ENCODE peak calls at places on chromosomes 11 and 22, in five cellular contexts. A is kidney, W is dorsolateral prefrontal cortex, X is esophagus muscularis mucosa, R is fibroblast of lung. J is an unnamed sample.

GRCh38 chr11:66268953-66269906 is 791 bp downstream of the RAB1B start:
- DNase-seq in A (peak; percentile 83), W (no peak), X (no peak), R (peak; percentile 25), J (peak; percentile 31)

GRCh38 chr11:100556781-100557180 is 130.3 kb upstream of the ARHGAP42 start:
- DNase-seq in A (no peak), W (no peak), X (no peak), R (no peak), J (no peak)

GRCh38 chr11:36431429-36432092 is 78.5 kb downstream of the TRAF6 start:
- DNase-seq in A (no peak), W (no peak), X (no peak), R (peak; percentile 95), J (peak; percentile 96)

GRCh38 chr11:33976351-33977199 is 75.0 kb upstream of the CAPRIN1 start:
- DNase-seq in A (no peak), W (no peak), X (no peak), R (peak; percentile 47), J (no peak)

GRCh38 chr22:26342719-26343449 is 86.2 kb upstream of the ASPHD2 start:
- DNase-seq in A (no peak), W (no peak), X (no peak), R (no peak), J (no peak)

GRCh38 chr22:31556627-31557203 is 60.4 kb downstream of the SFI1 start:
- DNase-seq in A (no peak), W (no peak), X (no peak), R (peak; percentile 57), J (no peak)

GRCh38 chr22:48785792-48786678 is 1041.6 kb downstream of the BRD1 start:
- DNase-seq in A (no peak), W (peak; percentile 37), X (peak; percentile 90), R (no peak), J (no peak)

GRCh38 chr11:35354644-35355043 is 64.7 kb downstream of the SLC1A2 start:
- DNase-seq in A (no peak), W (no peak), X (no peak), R (no peak), J (no peak)

GRCh38 chr11:299951-300735 is 817 bp upstream of the IFITM5 start:
- DNase-seq in A (peak; percentile 81), W (no peak), X (no peak), R (no peak), J (peak; percentile 40)

GRCh38 chr11:76706667-76707066 is 36.1 kb upstream of the LRRC32 start:
- DNase-seq in A (peak; percentile 28), W (no peak), X (no peak), R (no peak), J (no peak)

GRCh38 chr11:61361237-61361636 is 445 bp downstream of the CYB561A3 start:
- DNase-seq in A (no peak), W (no peak), X (no peak), R (no peak), J (no peak)

GRCh38 chr11:26230021-26230420 is 101.9 kb upstream of the ANO3 start:
- DNase-seq in A (no peak), W (no peak), X (no peak), R (peak; percentile 50), J (no peak)

GRCh38 chr11:64381350-64381749 is 22.4 kb downstream of the RPS6KA4 start:
- DNase-seq in A (no peak), W (no peak), X (no peak), R (no peak), J (no peak)

GRCh38 chr11:103622296-103622695 is 414.1 kb upstream of the DDI1 start:
- DNase-seq in A (no peak), W (no peak), X (no peak), R (no peak), J (no peak)

GRCh38 chr11:36065436-36065835 is 121.6 kb downstream of the LDLRAD3 start:
- DNase-seq in A (no peak), W (no peak), X (no peak), R (no peak), J (no peak)

GRCh38 chr11:61477126-61477525 is 31.4 kb upstream of the LRRC10B start:
- DNase-seq in A (no peak), W (no peak), X (no peak), R (no peak), J (no peak)

GRCh38 chr22:33389927-33390326 is 331.7 kb upstream of the SYN3 start:
- DNase-seq in A (no peak), W (no peak), X (no peak), R (peak; percentile 20), J (no peak)

GRCh38 chr22:22921575-22921974 is 34.0 kb downstream of the IGLL5 start:
- DNase-seq in A (no peak), W (no peak), X (no peak), R (no peak), J (no peak)

GRCh38 chr11:117870176-117870952 is 6.1 kb downstream of the FXYD6 start:
- DNase-seq in A (no peak), W (peak; percentile 65), X (no peak), R (no peak), J (no peak)

GRCh38 chr11:117771197-117771596 is 25.8 kb downstream of the DSCAML1 start:
- DNase-seq in A (no peak), W (peak; percentile 74), X (no peak), R (no peak), J (no peak)

GRCh38 chr11:119169272-119169719 is 771 bp downstream of the NLRX1 start:
- DNase-seq in A (no peak), W (no peak), X (no peak), R (peak; percentile 10), J (peak; percentile 32)

GRCh38 chr11:132504501-132505041 is 1027.7 kb downstream of the OPCML start:
- DNase-seq in A (no peak), W (no peak), X (no peak), R (no peak), J (no peak)
- H3K4me3 ChIP-seq in A (no peak overlapping the region), W (no peak overlapping the region), X (no peak overlapping the region), R (no peak overlapping the region), J (no peak overlapping the region)

DNA sequence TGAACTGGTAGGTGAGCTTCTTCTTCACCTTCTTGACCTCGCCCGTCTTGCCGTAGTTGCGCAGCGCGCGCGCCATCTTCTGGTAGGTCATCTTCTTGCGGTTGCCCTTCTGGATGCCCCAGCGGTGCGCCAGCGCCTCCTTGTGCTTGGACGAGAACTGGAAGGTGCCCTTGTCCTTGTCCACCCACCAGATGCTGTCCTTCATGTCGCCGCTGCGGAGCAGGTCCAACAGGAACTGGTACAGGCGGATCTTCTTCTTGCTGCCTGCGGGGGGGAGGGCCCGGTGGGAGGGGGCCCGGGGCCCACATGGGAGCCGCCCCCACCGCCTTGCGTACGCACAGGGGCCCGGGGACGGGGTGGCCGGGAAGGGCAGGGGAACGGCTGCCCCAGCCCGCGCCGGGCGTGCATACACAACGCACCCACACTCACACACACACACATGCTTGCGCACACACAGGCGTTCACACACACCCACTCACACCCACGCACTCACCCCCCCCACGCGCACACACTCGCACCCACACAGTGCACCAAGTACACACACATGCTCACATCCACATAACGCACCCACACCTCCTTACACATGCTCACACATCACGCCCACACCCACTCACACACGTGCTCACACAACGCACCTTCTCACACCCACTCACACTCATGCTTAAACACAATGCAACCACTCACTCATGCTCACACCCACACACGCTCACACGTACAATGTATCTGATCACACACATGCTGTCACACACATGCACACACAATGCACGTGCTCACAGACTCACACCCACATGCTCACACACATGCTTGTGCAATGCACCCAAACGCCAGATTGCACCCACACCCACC is 3.0 kb upstream of the MYBPC3 start:
- DNase-seq in A (peak; percentile 95), W (peak; percentile 91), X (peak; percentile 96), R (peak; percentile 91), J (peak; percentile 91)
- H3K4me3 ChIP-seq in A (peak overlapping the region; percentile 61), W (peak overlapping the region; percentile 70), X (peak overlapping the region; percentile 59), R (peak overlapping the region; percentile 40), J (peak overlapping the region; percentile 22)

DNA sequence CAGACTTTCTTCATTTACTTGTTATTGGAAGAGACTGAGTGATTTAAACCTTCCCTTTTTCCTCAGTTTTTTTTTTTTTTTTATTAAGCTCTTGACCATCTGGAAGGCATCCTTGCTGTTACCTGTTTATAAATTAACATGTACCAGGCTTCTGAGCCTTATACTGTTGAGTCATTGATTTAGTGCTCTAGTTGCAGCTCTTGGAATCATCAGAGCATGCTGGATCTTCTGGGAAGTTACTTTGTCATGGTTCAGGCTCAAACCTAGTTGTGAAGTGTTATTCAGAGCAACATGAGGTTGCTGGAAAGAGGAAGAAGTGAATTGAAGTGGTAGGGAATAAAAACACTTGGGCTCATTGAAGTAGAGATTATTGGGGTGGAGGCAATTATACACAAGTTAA is 6.3 kb downstream of the ZDHHC5 start:
- DNase-seq in A (no peak), W (no peak), X (no peak), R (no peak), J (no peak)
- H3K4me3 ChIP-seq in A (no peak overlapping the region), W (no peak overlapping the region), X (no peak overlapping the region), R (no peak overlapping the region), J (no peak overlapping the region)

GRCh38 chr22:27797793-27798525 is 3.6 kb downstream of the MN1 start:
- DNase-seq in A (peak; percentile 72), W (no peak), X (no peak), R (no peak), J (no peak)

GRCh38 chr22:27795053-27795452 is 6.5 kb downstream of the MN1 start:
- DNase-seq in A (peak; percentile 6), W (peak; percentile 52), X (no peak), R (no peak), J (no peak)

GRCh38 chr22:27796829-27797792 is 4.4 kb downstream of the MN1 start:
- DNase-seq in A (peak; percentile 72), W (no peak), X (no peak), R (no peak), J (no peak)

GRCh38 chr22:27794244-27794643 is 7.3 kb downstream of the MN1 start:
- DNase-seq in A (peak; percentile 13), W (no peak), X (no peak), R (no peak), J (no peak)

GRCh38 chr22:27796118-27796517 is 5.4 kb downstream of the MN1 start:
- DNase-seq in A (peak; percentile 10), W (no peak), X (no peak), R (no peak), J (no peak)
- H3K4me3 ChIP-seq in A (no peak overlapping the region), W (peak overlapping the region; percentile 52), X (peak overlapping the region; percentile 88), R (peak overlapping the region; percentile 50), J (no peak overlapping the region)

DNA sequence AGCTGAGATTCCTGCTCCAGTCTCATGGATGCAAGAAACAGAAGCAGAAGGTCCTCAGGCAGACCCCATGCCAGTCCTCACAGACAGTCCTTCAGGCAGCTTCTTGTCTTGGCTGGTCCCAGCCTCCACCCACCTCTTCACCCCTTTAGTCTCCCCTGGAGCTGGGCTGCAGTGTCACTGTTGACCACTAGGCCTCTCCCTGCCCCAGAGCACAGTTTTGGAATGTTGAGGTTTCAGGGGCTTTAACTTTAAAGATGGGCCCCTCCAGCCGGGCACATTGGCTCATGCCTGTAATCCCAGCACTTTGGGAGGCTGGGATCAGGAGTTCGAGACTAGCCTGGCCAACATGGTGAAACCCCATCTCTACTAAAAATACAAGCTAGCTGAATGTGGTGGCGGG is 39.5 kb upstream of the GCAT start:
- DNase-seq in A (no peak), W (no peak), X (no peak), R (no peak), J (no peak)
- H3K4me3 ChIP-seq in A (no peak overlapping the region), W (no peak overlapping the region), X (no peak overlapping the region), R (no peak overlapping the region), J (no peak overlapping the region)